ENCODE peak calls at places on chromosomes 16 and 17, in ten cellular contexts. One of them, this sample, is unnamed.

GRCh38 chr17:40317345-40317873 is 8.4 kb downstream of the RARA start:
- DNase-seq in ovary: peak; percentile 48
- DNase-seq in A549: peak; percentile 93
- DNase-seq in Panc1: no peak
- DNase-seq in cardiac muscle cell: peak; percentile 48
- DNase-seq in IMR-90: peak; percentile 70
- DNase-seq in MM.1S: peak; percentile 63
- DNase-seq in left ventricle myocardium inferior: peak; percentile 57
- DNase-seq in small intestine: peak; percentile 62
- DNase-seq in H9: peak; percentile 85
- DNase-seq in this sample: peak; percentile 61

GRCh38 chr16:62135903-62136302 is 99.7 kb upstream of the CDH8 start:
- DNase-seq in ovary: no peak
- DNase-seq in A549: no peak
- DNase-seq in Panc1: no peak
- DNase-seq in cardiac muscle cell: no peak
- DNase-seq in IMR-90: no peak
- DNase-seq in MM.1S: no peak
- DNase-seq in left ventricle myocardium inferior: no peak
- DNase-seq in small intestine: no peak
- DNase-seq in H9: no peak
- DNase-seq in this sample: no peak

GRCh38 chr16:88424536-88425230 is 28.4 kb upstream of the ZFPM1 start:
- DNase-seq in ovary: no peak
- DNase-seq in A549: no peak
- DNase-seq in Panc1: no peak
- DNase-seq in cardiac muscle cell: no peak
- DNase-seq in IMR-90: no peak
- DNase-seq in MM.1S: no peak
- DNase-seq in left ventricle myocardium inferior: no peak
- DNase-seq in small intestine: no peak
- DNase-seq in H9: no peak
- DNase-seq in this sample: no peak

GRCh38 chr16:25121824-25122600 is 10.5 kb downstream of the LCMT1 start:
- DNase-seq in ovary: no peak
- DNase-seq in A549: no peak
- DNase-seq in Panc1: no peak
- DNase-seq in cardiac muscle cell: no peak
- DNase-seq in IMR-90: no peak
- DNase-seq in MM.1S: no peak
- DNase-seq in left ventricle myocardium inferior: no peak
- DNase-seq in small intestine: no peak
- DNase-seq in H9: no peak
- DNase-seq in this sample: no peak

GRCh38 chr17:2241823-2242222 is 61.8 kb downstream of the SMG6 start:
- DNase-seq in ovary: no peak
- DNase-seq in A549: no peak
- DNase-seq in Panc1: no peak
- DNase-seq in cardiac muscle cell: no peak
- DNase-seq in IMR-90: peak; percentile 83
- DNase-seq in MM.1S: no peak
- DNase-seq in left ventricle myocardium inferior: no peak
- DNase-seq in small intestine: no peak
- DNase-seq in H9: no peak
- DNase-seq in this sample: no peak

GRCh38 chr17:81457917-81458555 is 54.6 kb downstream of the ACTG1 start:
- DNase-seq in ovary: no peak
- DNase-seq in A549: no peak
- DNase-seq in Panc1: no peak
- DNase-seq in cardiac muscle cell: no peak
- DNase-seq in IMR-90: no peak
- DNase-seq in MM.1S: no peak
- DNase-seq in left ventricle myocardium inferior: no peak
- DNase-seq in small intestine: no peak
- DNase-seq in H9: no peak
- DNase-seq in this sample: no peak

GRCh38 chr16:61421111-61421510 is 615.1 kb downstream of the CDH8 start:
- DNase-seq in ovary: no peak
- DNase-seq in A549: no peak
- DNase-seq in Panc1: no peak
- DNase-seq in cardiac muscle cell: no peak
- DNase-seq in IMR-90: no peak
- DNase-seq in MM.1S: no peak
- DNase-seq in left ventricle myocardium inferior: no peak
- DNase-seq in small intestine: no peak
- DNase-seq in H9: no peak
- DNase-seq in this sample: no peak

GRCh38 chr17:3921853-3922319 is 5.6 kb upstream of the P2RX1 start:
- DNase-seq in ovary: no peak
- DNase-seq in A549: no peak
- DNase-seq in Panc1: no peak
- DNase-seq in cardiac muscle cell: no peak
- DNase-seq in IMR-90: no peak
- DNase-seq in MM.1S: no peak
- DNase-seq in left ventricle myocardium inferior: no peak
- DNase-seq in small intestine: no peak
- DNase-seq in H9: no peak
- DNase-seq in this sample: no peak

GRCh38 chr16:30636599-30636998 is 14.2 kb upstream of the PRR14 start:
- DNase-seq in ovary: no peak
- DNase-seq in A549: no peak
- DNase-seq in Panc1: no peak
- DNase-seq in cardiac muscle cell: no peak
- DNase-seq in IMR-90: no peak
- DNase-seq in MM.1S: no peak
- DNase-seq in left ventricle myocardium inferior: no peak
- DNase-seq in small intestine: no peak
- DNase-seq in H9: no peak
- DNase-seq in this sample: no peak

GRCh38 chr16:84649511-84649861 is 1.2 kb downstream of the KLHL36 start:
- DNase-seq in ovary: no peak
- DNase-seq in A549: no peak
- DNase-seq in Panc1: no peak
- DNase-seq in cardiac muscle cell: no peak
- DNase-seq in IMR-90: no peak
- DNase-seq in MM.1S: no peak
- DNase-seq in left ventricle myocardium inferior: no peak
- DNase-seq in small intestine: no peak
- DNase-seq in H9: no peak
- DNase-seq in this sample: no peak

GRCh38 chr16:84650062-84650991 is 2.0 kb downstream of the KLHL36 start:
- DNase-seq in ovary: no peak
- DNase-seq in A549: peak; percentile 60
- DNase-seq in Panc1: no peak
- DNase-seq in cardiac muscle cell: no peak
- DNase-seq in IMR-90: peak; percentile 86
- DNase-seq in MM.1S: no peak
- DNase-seq in left ventricle myocardium inferior: no peak
- DNase-seq in small intestine: no peak
- DNase-seq in H9: no peak
- DNase-seq in this sample: no peak

GRCh38 chr16:84647830-84648594 is at the start of gene KLHL36:
- DNase-seq in ovary: peak; percentile 75
- DNase-seq in A549: peak; percentile 82
- DNase-seq in Panc1: no peak
- DNase-seq in cardiac muscle cell: peak; percentile 67
- DNase-seq in IMR-90: no peak
- DNase-seq in MM.1S: peak; percentile 21
- DNase-seq in left ventricle myocardium inferior: peak; percentile 69
- DNase-seq in small intestine: peak; percentile 40
- DNase-seq in H9: no peak
- DNase-seq in this sample: peak; percentile 19

GRCh38 chr16:84652565-84652964 is 4.3 kb downstream of the KLHL36 start:
- DNase-seq in ovary: no peak
- DNase-seq in A549: no peak
- DNase-seq in Panc1: no peak
- DNase-seq in cardiac muscle cell: no peak
- DNase-seq in IMR-90: no peak
- DNase-seq in MM.1S: no peak
- DNase-seq in left ventricle myocardium inferior: no peak
- DNase-seq in small intestine: no peak
- DNase-seq in H9: no peak
- DNase-seq in this sample: no peak

DNA sequence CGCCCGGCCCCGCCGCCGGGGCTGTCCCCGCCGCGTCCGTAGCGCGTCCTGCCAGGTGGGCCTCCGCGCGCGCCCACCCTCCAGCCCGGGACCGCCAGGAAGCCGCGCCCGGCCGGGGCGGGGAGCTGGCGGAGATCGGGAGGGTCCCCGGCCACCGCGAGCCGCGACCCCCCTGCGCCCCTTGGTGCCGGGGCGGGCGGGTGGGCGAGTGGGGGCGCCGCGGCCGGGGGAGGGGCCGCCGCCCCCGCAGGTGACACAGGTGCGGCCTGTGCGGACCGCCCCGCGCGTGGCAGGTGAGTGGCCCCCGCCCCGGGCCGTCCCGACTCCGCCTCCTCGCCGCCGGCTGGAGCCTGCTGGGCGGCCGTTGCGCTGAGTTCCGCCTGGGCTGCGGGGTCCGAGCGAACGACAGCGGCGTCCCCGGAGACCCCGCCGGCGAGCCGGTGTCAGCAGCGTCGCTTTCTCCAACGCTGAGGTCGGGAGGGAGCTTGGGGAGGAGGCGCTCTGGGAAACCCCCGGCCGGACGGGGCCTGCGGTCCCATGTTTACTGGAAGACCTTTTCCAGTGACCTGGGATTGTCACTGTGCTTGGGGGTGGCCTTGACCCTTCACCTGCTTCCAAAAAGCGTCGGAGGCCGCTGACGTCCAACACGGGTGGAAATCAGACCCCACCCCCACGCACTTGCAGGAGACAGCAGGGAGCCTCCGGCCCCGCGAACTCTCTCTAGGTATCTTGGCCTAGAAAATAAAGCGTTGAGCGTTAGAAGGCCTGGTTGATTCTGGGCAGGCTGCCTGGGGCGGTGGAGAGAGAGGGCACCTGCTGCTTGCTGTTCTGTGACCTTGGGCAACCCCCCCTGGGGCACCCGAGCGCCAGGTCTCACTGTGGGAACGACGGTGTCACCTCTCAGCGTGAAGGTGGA is 542 bp downstream of the KLHL36 start:
- DNase-seq in ovary: peak; percentile 70
- DNase-seq in A549: peak; percentile 47
- DNase-seq in Panc1: no peak
- DNase-seq in cardiac muscle cell: peak; percentile 56
- DNase-seq in IMR-90: no peak
- DNase-seq in MM.1S: peak; percentile 30
- DNase-seq in left ventricle myocardium inferior: peak; percentile 69
- DNase-seq in small intestine: peak; percentile 61
- DNase-seq in H9: no peak
- DNase-seq in this sample: peak; percentile 26
- H3K27ac ChIP-seq in ovary: peak overlapping the region; percentile 58
- H3K27ac ChIP-seq in A549: peak overlapping the region; percentile 90
- H3K27ac ChIP-seq in Panc1: peak overlapping the region; percentile 59
- H3K27ac ChIP-seq in cardiac muscle cell: no peak overlapping the region
- H3K27ac ChIP-seq in IMR-90: peak overlapping the region; percentile 46
- H3K27ac ChIP-seq in MM.1S: no peak overlapping the region
- H3K27ac ChIP-seq in left ventricle myocardium inferior: peak overlapping the region; percentile 96
- H3K27ac ChIP-seq in small intestine: peak overlapping the region; percentile 45
- H3K27ac ChIP-seq in H9: no peak overlapping the region
- H3K27ac ChIP-seq in this sample: no peak overlapping the region

DNA sequence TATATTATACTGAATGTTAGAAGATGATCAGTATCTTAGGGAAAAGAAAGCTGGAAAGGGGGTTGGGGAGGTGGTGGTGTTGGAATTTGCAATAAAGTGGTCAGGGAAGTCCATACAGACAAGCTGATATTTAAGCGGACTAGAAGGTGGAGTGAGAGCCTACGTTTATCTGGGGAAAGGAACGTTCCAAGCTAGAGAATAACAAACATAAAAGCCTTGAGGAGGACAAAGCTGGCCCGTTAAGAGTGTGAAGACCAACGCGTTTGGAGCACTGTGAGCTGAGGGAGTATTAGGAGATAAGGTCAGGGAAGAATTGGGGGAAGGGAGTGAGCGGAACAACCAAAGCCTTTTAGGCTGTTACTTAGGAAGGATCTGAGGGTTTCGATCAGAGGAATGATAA is 1.4 kb downstream of the DDX42 start:
- DNase-seq in ovary: no peak
- DNase-seq in A549: no peak
- DNase-seq in Panc1: no peak
- DNase-seq in cardiac muscle cell: no peak
- DNase-seq in IMR-90: no peak
- DNase-seq in MM.1S: no peak
- DNase-seq in left ventricle myocardium inferior: no peak
- DNase-seq in small intestine: no peak
- DNase-seq in H9: no peak
- DNase-seq in this sample: peak; percentile 14
- H3K27ac ChIP-seq in ovary: no peak overlapping the region
- H3K27ac ChIP-seq in A549: peak overlapping the region; percentile 99
- H3K27ac ChIP-seq in Panc1: peak overlapping the region; percentile 90
- H3K27ac ChIP-seq in cardiac muscle cell: peak overlapping the region; percentile 95
- H3K27ac ChIP-seq in IMR-90: peak overlapping the region; percentile 21
- H3K27ac ChIP-seq in MM.1S: no peak overlapping the region
- H3K27ac ChIP-seq in left ventricle myocardium inferior: peak overlapping the region; percentile 99
- H3K27ac ChIP-seq in small intestine: no peak overlapping the region
- H3K27ac ChIP-seq in H9: no peak overlapping the region
- H3K27ac ChIP-seq in this sample: no peak overlapping the region

DNA sequence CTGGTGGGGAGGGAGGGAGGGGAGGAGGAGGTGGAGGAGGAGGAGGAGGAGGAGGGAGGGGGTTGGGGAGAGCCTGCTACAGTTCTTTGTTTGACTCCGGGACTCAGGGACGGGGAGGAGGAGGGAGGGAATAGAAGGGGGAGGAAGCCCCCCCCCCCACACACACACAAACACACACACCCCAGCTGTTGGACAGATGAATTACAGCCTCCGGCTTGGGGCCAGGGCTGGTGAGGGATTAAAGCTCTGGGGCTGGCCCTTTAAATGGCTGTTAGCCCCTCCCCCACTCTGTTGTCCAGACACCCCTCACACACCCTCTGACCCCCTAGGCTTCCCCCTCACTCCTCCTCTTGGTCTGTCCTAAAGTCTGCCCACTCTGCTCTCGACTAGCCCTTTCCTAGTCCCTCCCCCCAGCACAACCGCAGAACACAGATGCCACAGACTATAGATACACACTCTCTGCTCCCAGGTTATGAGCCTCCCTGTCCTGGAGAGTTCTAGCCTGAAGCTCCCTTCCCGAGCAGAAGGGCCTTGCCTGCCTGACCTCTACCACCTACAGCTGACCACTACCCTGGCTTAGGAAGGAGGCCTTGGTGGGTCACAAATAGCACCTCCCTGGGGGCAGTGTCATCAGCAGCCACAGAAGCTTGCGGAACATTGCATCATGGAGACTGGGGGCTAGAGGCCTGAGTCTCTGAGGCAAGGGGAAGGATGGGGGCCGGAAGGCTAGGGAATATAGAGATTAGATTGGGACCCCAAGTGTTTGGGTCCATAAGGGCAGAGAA is 4.5 kb downstream of the KDM6B start:
- DNase-seq in ovary: peak; percentile 73
- DNase-seq in A549: no peak
- DNase-seq in Panc1: no peak
- DNase-seq in cardiac muscle cell: peak; percentile 70
- DNase-seq in IMR-90: peak; percentile 78
- DNase-seq in MM.1S: no peak
- DNase-seq in left ventricle myocardium inferior: no peak
- DNase-seq in small intestine: peak; percentile 72
- DNase-seq in H9: peak; percentile 78
- DNase-seq in this sample: no peak
- H3K27ac ChIP-seq in ovary: no peak overlapping the region
- H3K27ac ChIP-seq in A549: peak overlapping the region; percentile 82
- H3K27ac ChIP-seq in Panc1: peak overlapping the region; percentile 85
- H3K27ac ChIP-seq in cardiac muscle cell: peak overlapping the region; percentile 87
- H3K27ac ChIP-seq in IMR-90: peak overlapping the region; percentile 81
- H3K27ac ChIP-seq in MM.1S: no peak overlapping the region
- H3K27ac ChIP-seq in left ventricle myocardium inferior: peak overlapping the region; percentile 45
- H3K27ac ChIP-seq in small intestine: peak overlapping the region; percentile 45
- H3K27ac ChIP-seq in H9: no peak overlapping the region
- H3K27ac ChIP-seq in this sample: no peak overlapping the region

GRCh38 chr17:10618202-10618635 is 38.9 kb downstream of the MYH3 start:
- DNase-seq in ovary: peak; percentile 54
- DNase-seq in A549: peak; percentile 87
- DNase-seq in Panc1: peak; percentile 74
- DNase-seq in cardiac muscle cell: peak; percentile 83
- DNase-seq in IMR-90: peak; percentile 57
- DNase-seq in MM.1S: peak; percentile 69
- DNase-seq in left ventricle myocardium inferior: peak; percentile 39
- DNase-seq in small intestine: peak; percentile 78
- DNase-seq in H9: peak; percentile 94
- DNase-seq in this sample: peak; percentile 83
- H3K27ac ChIP-seq in ovary: no peak overlapping the region
- H3K27ac ChIP-seq in A549: peak overlapping the region; percentile 43
- H3K27ac ChIP-seq in Panc1: no peak overlapping the region
- H3K27ac ChIP-seq in cardiac muscle cell: no peak overlapping the region
- H3K27ac ChIP-seq in IMR-90: no peak overlapping the region
- H3K27ac ChIP-seq in MM.1S: no peak overlapping the region
- H3K27ac ChIP-seq in left ventricle myocardium inferior: no peak overlapping the region
- H3K27ac ChIP-seq in small intestine: no peak overlapping the region
- H3K27ac ChIP-seq in H9: no peak overlapping the region
- H3K27ac ChIP-seq in this sample: no peak overlapping the region

This sample was measured in PC-3.